ENCODE peak calls at places on chromosomes 16 and 17, in seven cellular contexts. S is fibroblast of lung, W is OCI-LY7, E is HCT116, B is AG04449, Y is AG10803, T is heart right ventricle. C is an unnamed sample.

GRCh38 chr16:53960050-53960812 is 256.3 kb downstream of the FTO start:
- DNase-seq in W (no peak), B (no peak), S (no peak), E (no peak), T (no peak), Y (no peak), C (no peak)

GRCh38 chr16:67024384-67024896 is 4.5 kb upstream of the CBFB start:
- DNase-seq in B (no peak), W (no peak), E (no peak), S (no peak), Y (no peak), T (no peak), C (no peak)

GRCh38 chr17:72719582-72720493 is 372.6 kb downstream of the SLC39A11 start:
- DNase-seq in Y (no peak), T (no peak), S (peak), E (no peak), W (no peak), B (no peak), C (no peak)

GRCh38 chr17:59846391-59847165 is 46.2 kb downstream of the TUBD1 start:
- DNase-seq in T (no peak), E (peak), Y (peak), S (peak), B (no peak), W (peak), C (peak)

GRCh38 chr17:74742153-74742515 is 5.1 kb downstream of the RAB37 start:
- DNase-seq in E (no peak), B (no peak), W (peak), S (no peak), Y (no peak), T (no peak), C (peak)

GRCh38 chr17:78127240-78127887 is 1.2 kb downstream of the TMC6 start:
- DNase-seq in Y (no peak), W (peak), E (no peak), T (peak), S (no peak), B (no peak), C (peak)

GRCh38 chr17:40404003-40404402 is 13.7 kb downstream of the TOP2A start:
- DNase-seq in B (no peak), T (no peak), Y (no peak), W (no peak), S (no peak), E (no peak), C (no peak)

GRCh38 chr16:85851034-85851780 is 47.8 kb upstream of the IRF8 start:
- DNase-seq in E (no peak), Y (no peak), S (no peak), T (no peak), B (no peak), W (no peak), C (peak)

GRCh38 chr16:1534021-1535020 is 855 bp downstream of the TMEM204 start:
- DNase-seq in Y (peak), T (peak), S (peak), B (no peak), W (no peak), E (no peak), C (no peak)

GRCh38 chr17:57672205-57672632 is 72.9 kb downstream of the CCDC182 start:
- DNase-seq in B (peak), T (no peak), S (no peak), E (no peak), W (peak), Y (peak), C (no peak)

GRCh38 chr16:48963901-48964615 is 317.6 kb downstream of the CBLN1 start:
- DNase-seq in W (no peak), E (peak), T (no peak), B (peak), S (peak), Y (peak), C (no peak)

GRCh38 chr16:70706948-70707465 is 21.2 kb upstream of the MTSS2 start:
- DNase-seq in W (no peak), S (peak), E (no peak), B (no peak), T (no peak), Y (peak), C (no peak)

GRCh38 chr16:88446736-88447135 is 6.3 kb upstream of the ZFPM1 start:
- DNase-seq in B (no peak), Y (no peak), W (no peak), E (no peak), T (no peak), S (no peak), C (no peak)

GRCh38 chr16:28491080-28491969 is 549 bp downstream of the CLN3 start:
- DNase-seq in B (no peak), Y (peak), S (peak), E (no peak), W (peak), T (peak), C (peak)

GRCh38 chr17:38463451-38463858 is 35.2 kb downstream of the ARHGAP23 start:
- DNase-seq in Y (no peak), S (no peak), B (no peak), W (no peak), T (peak), E (no peak), C (no peak)

GRCh38 chr17:41666336-41666680 is 22.4 kb upstream of the EIF1 start:
- DNase-seq in T (peak), W (peak), E (no peak), Y (peak), S (peak), B (no peak), C (peak)

GRCh38 chr16:22098538-22099255 is 6.4 kb downstream of the VWA3A start:
- DNase-seq in T (no peak), E (peak), Y (peak), W (peak), S (peak), B (no peak), C (peak)

GRCh38 chr16:84844561-84845495 is 25.0 kb downstream of the CRISPLD2 start:
- DNase-seq in W (no peak), B (no peak), T (no peak), E (no peak), S (no peak), Y (no peak), C (no peak)

GRCh38 chr16:55672471-55672870 is 16.7 kb downstream of the SLC6A2 start:
- DNase-seq in S (peak), T (peak), B (no peak), W (no peak), Y (peak), E (no peak), C (no peak)

GRCh38 chr16:63890072-63890471 is 1231.8 kb downstream of the CDH11 start:
- DNase-seq in W (no peak), E (no peak), B (no peak), T (no peak), Y (peak), S (peak), C (no peak)

GRCh38 chr17:19386974-19387920 is at the start of gene MFAP4:
- DNase-seq in Y (peak), B (peak), S (peak), W (no peak), T (peak), E (no peak), C (no peak)

GRCh38 chr17:78184868-78185267 is 2.0 kb downstream of the TK1 start:
- DNase-seq in Y (no peak), W (no peak), S (no peak), B (no peak), E (no peak), T (no peak), C (no peak)

GRCh38 chr16:14013571-14014283 is 57.4 kb upstream of the MRTFB start:
- DNase-seq in W (no peak), S (peak), Y (peak), B (peak), E (no peak), T (no peak), C (no peak)
- H3K4me3 ChIP-seq in W (no peak), S (peak), Y (no peak), B (no peak), E (no peak), T (no peak), C (no peak)

GRCh38 chr17:81711814-81712467 is at the start of gene SLC25A10:
- DNase-seq in B (no peak), Y (peak), S (peak), T (peak), E (peak), W (peak), C (peak)

GRCh38 chr17:81713556-81714411 is 1.7 kb downstream of the SLC25A10 start:
- DNase-seq in T (peak), B (no peak), E (no peak), Y (no peak), W (no peak), S (no peak), C (no peak)

GRCh38 chr17:81713004-81713555 is 996 bp downstream of the SLC25A10 start:
- DNase-seq in T (no peak), S (no peak), B (no peak), E (no peak), W (no peak), Y (no peak), C (no peak)

GRCh38 chr17:81710514-81711308 is 1.4 kb upstream of the SLC25A10 start:
- DNase-seq in W (peak), Y (peak), E (no peak), S (no peak), B (no peak), T (peak), C (no peak)

GRCh38 chr17:81712468-81713003 is 452 bp downstream of the SLC25A10 start:
- DNase-seq in Y (peak), S (no peak), T (peak), B (no peak), E (no peak), W (peak), C (no peak)
- TF ChIP-seq CTCF in Y (peak), S (peak), T (no peak), B (peak), E (no peak), W (peak), C (peak)

GRCh38 chr17:6555331-6556120 is 829 bp downstream of the PITPNM3 start:
- DNase-seq in Y (peak), W (no peak), S (no peak), E (no peak), T (no peak), B (no peak), C (no peak)
- H3K4me3 ChIP-seq in Y (peak), W (no peak), S (peak), E (peak), T (peak), B (peak), C (no peak)

GRCh38 chr17:49583226-49583625 is 7.6 kb downstream of the NXPH3 start:
- DNase-seq in Y (no peak), S (no peak), W (peak), B (no peak), E (no peak), T (no peak), C (no peak)
- TF ChIP-seq CTCF in Y (no peak), S (no peak), W (no peak), B (no peak), E (no peak), T (no peak), C (no peak)

DNA sequence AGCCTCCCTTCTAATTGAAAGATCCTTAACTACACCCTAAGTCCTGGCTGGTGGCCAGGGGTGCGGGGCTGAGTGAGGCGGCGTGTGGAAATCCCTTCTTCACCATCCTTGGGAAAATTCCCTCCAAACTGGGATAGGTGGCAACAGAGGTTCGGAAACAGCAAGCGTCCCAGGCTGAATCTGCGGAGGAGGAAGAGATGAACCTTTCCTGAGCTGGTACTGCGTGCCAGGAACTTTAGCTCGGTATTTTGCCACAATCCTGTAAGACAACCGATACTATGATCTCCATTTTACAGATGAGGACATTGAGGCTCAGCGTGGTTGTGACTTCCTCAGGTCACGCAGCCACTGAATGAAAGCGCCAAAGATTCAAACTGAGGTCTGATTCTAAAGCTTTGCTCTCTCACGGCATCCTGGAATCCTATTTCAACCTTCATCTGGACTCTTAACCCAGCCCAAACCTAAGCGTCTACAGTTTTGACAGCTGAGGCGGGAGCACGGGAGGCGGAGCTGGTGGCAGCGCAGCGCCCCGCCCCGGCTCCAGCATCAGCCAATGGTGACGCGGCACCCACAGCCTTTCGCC is 570 bp upstream of the CYLD start:
- DNase-seq in S (peak), Y (no peak), T (peak), B (no peak), E (no peak), W (no peak), C (no peak)
- H3K4me3 ChIP-seq in S (peak), Y (peak), T (peak), B (peak), E (peak), W (peak), C (peak)

DNA sequence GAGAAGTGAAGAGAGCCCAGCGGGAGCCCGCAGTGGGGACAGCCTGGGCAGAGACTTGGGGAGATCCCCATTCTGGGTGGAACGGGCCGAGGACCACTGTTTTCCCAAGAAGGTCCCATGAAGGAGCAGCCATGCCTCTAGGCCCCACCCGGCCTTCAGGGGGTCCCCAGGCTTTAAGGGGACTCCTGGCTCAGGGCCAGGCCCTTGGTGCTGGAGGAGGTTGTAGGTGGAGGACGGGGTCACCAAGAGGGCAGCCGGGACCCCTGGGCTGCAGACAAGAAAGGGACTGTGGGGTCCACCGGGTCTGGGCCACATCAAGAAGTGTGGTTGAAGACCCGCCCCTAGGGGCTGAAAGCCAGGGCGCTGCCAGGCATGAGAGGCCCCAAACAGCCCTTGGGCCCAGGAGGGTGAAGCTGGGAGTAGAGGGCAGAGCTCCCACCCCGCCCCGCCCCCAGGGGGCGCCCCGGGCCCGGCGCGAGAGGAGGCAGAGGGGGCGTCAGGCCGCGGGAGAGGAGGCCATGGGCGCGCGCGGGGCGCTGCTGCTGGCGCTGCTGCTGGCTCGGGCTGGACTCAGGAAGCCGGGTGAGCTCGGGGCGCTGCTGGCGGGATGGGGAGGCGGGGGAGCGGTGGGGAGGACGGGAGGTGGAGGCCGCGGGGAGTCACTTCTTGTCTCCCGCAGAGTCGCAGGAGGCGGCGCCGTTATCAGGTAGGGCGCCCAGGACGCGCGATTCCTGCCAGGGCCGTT is at the start of gene PRSS21:
- DNase-seq in B (no peak), W (peak), E (no peak), Y (no peak), T (no peak), S (no peak), C (peak)
- TF ChIP-seq CTCF in B (no peak), W (peak), E (no peak), Y (no peak), T (no peak), S (no peak), C (peak)

DNA sequence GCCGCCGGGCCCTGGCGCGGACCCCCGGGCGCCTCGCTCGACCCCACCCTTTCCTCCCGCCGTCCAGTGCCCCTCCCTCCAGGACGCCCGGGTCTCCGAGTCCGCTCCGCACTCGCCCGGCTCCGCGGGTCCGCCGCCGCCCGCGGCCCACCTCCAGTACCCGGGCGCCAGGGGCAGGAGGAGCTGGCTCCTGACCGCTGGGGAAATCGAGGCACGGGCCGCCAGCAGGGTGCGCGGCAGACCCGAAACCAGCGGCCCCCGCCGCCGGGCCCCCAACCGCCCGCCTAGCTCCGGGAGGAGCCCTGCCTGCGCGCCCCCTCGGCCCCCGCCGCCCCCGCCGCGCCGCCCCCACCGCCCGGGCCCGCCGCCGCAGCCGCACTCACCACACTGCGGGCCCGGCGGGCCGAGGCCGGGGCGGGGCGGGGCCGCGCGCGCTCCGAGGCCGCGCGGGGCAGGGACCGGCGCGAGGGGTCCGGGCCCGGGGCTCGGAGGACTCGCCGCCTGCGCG is 336 bp downstream of the MAFG start:
- DNase-seq in W (peak), Y (no peak), T (no peak), S (no peak), E (no peak), B (no peak), C (no peak)
- H3K4me3 ChIP-seq in W (peak), Y (peak), T (peak), S (no peak), E (peak), B (peak), C (peak)

C was measured in GM12865.